ENCODE peak calls at places on chromosomes 6 and 20, in five cellular contexts. One of them, this sample, is unnamed.

GRCh38 chr6:27829453-27830211 is 82.6 kb downstream of the OR2B2 start:
- DNase-seq in effector memory CD4-positive, alpha-beta T cell: no peak
- DNase-seq in right lobe of liver: no peak
- DNase-seq in H1: no peak
- DNase-seq in CD8-positive, alpha-beta T cell: no peak
- DNase-seq in this sample: no peak

GRCh38 chr20:53961527-53961926 is 108.9 kb downstream of the BCAS1 start:
- DNase-seq in effector memory CD4-positive, alpha-beta T cell: no peak
- DNase-seq in CD8-positive, alpha-beta T cell: no peak
- DNase-seq in right lobe of liver: no peak
- DNase-seq in H1: no peak
- DNase-seq in this sample: no peak

GRCh38 chr20:48603116-48603818 is 224.5 kb downstream of the PREX1 start:
- DNase-seq in H1: no peak
- DNase-seq in effector memory CD4-positive, alpha-beta T cell: no peak
- DNase-seq in CD8-positive, alpha-beta T cell: no peak
- DNase-seq in right lobe of liver: peak; percentile 31
- DNase-seq in this sample: no peak

GRCh38 chr6:50992704-50993625 is 174.3 kb downstream of the TFAP2B start:
- DNase-seq in H1: no peak
- DNase-seq in right lobe of liver: no peak
- DNase-seq in CD8-positive, alpha-beta T cell: no peak
- DNase-seq in effector memory CD4-positive, alpha-beta T cell: no peak
- DNase-seq in this sample: no peak

GRCh38 chr6:35543459-35544193 is 30.9 kb upstream of the TULP1 start:
- DNase-seq in H1: no peak
- DNase-seq in right lobe of liver: no peak
- DNase-seq in effector memory CD4-positive, alpha-beta T cell: no peak
- DNase-seq in CD8-positive, alpha-beta T cell: no peak
- DNase-seq in this sample: no peak

GRCh38 chr20:24850206-24850605 is 98.9 kb upstream of the CST7 start:
- DNase-seq in H1: no peak
- DNase-seq in CD8-positive, alpha-beta T cell: no peak
- DNase-seq in right lobe of liver: no peak
- DNase-seq in effector memory CD4-positive, alpha-beta T cell: no peak
- DNase-seq in this sample: no peak

GRCh38 chr20:36644032-36644712 is 1.8 kb downstream of the SLA2 start:
- DNase-seq in CD8-positive, alpha-beta T cell: peak; percentile 79
- DNase-seq in H1: no peak
- DNase-seq in effector memory CD4-positive, alpha-beta T cell: peak; percentile 26
- DNase-seq in right lobe of liver: no peak
- DNase-seq in this sample: no peak

GRCh38 chr20:32707691-32708581 is 34.2 kb upstream of the C20orf203 start:
- DNase-seq in right lobe of liver: no peak
- DNase-seq in H1: no peak
- DNase-seq in effector memory CD4-positive, alpha-beta T cell: no peak
- DNase-seq in CD8-positive, alpha-beta T cell: no peak
- DNase-seq in this sample: no peak

GRCh38 chr20:11178946-11179654 is 505.3 kb upstream of the JAG1 start:
- DNase-seq in effector memory CD4-positive, alpha-beta T cell: no peak
- DNase-seq in H1: no peak
- DNase-seq in right lobe of liver: no peak
- DNase-seq in CD8-positive, alpha-beta T cell: no peak
- DNase-seq in this sample: no peak

GRCh38 chr6:112017760-112018537 is 36.0 kb upstream of the CCN6 start:
- DNase-seq in right lobe of liver: no peak
- DNase-seq in effector memory CD4-positive, alpha-beta T cell: no peak
- DNase-seq in CD8-positive, alpha-beta T cell: no peak
- DNase-seq in H1: no peak
- DNase-seq in this sample: no peak
- H3K4me1 ChIP-seq in right lobe of liver: no peaks in the 10 kb centered on the region
- H3K4me1 ChIP-seq in effector memory CD4-positive, alpha-beta T cell: peaks cover 6% of the 10 kb centered on the region
- H3K4me1 ChIP-seq in CD8-positive, alpha-beta T cell: no peaks in the 10 kb centered on the region
- H3K4me1 ChIP-seq in H1: no peaks in the 10 kb centered on the region
- H3K4me1 ChIP-seq in this sample: peaks cover 13% of the 10 kb centered on the region

GRCh38 chr6:149368065-149368464 is 32.0 kb upstream of the SUMO4 start:
- DNase-seq in right lobe of liver: no peak
- DNase-seq in effector memory CD4-positive, alpha-beta T cell: no peak
- DNase-seq in CD8-positive, alpha-beta T cell: no peak
- DNase-seq in H1: no peak
- DNase-seq in this sample: no peak

GRCh38 chr6:149363154-149363553 is 36.9 kb upstream of the SUMO4 start:
- DNase-seq in CD8-positive, alpha-beta T cell: no peak
- DNase-seq in effector memory CD4-positive, alpha-beta T cell: no peak
- DNase-seq in H1: no peak
- DNase-seq in right lobe of liver: no peak
- DNase-seq in this sample: no peak

GRCh38 chr6:149364558-149364957 is 35.5 kb upstream of the SUMO4 start:
- DNase-seq in H1: no peak
- DNase-seq in right lobe of liver: no peak
- DNase-seq in effector memory CD4-positive, alpha-beta T cell: no peak
- DNase-seq in CD8-positive, alpha-beta T cell: no peak
- DNase-seq in this sample: no peak

GRCh38 chr6:149365197-149365596 is 34.9 kb upstream of the SUMO4 start:
- DNase-seq in effector memory CD4-positive, alpha-beta T cell: no peak
- DNase-seq in right lobe of liver: no peak
- DNase-seq in CD8-positive, alpha-beta T cell: no peak
- DNase-seq in H1: no peak
- DNase-seq in this sample: no peak

DNA sequence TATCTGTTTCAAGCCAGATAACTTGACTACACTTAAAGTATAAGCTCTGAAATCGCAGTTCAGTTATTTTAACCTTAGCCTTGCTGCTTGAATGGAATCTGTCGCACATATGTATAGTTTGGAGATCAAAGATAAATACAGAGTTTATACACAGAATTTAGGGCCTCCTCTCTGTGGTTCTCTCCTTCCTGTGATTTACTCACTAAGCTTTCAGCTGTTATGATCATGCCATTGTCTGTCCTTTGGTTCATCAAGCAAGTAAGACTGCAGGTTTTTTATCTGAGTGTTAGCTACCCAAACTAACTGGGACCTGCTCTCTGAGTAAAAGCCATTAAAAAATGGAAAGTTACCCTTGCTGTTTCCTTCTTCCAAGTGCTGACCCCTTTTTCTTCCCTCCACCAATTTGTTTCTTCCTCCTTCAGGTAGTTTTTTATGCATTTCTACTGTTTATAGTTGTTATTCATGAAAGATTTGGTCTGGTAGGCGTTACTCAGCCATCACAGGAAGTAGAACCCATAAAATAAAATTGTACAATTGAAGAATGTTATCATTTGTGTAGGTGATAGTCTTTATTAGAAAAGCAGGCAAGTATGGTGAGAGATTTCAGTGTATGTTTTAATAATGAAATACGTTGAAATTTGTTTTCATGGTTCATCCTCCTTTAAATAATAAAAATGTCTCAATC is 33.7 kb upstream of the SUMO4 start:
- DNase-seq in right lobe of liver: no peak
- DNase-seq in H1: no peak
- DNase-seq in effector memory CD4-positive, alpha-beta T cell: no peak
- DNase-seq in CD8-positive, alpha-beta T cell: no peak
- DNase-seq in this sample: no peak
- H3K27ac ChIP-seq in right lobe of liver: no peak overlapping the region
- H3K27ac ChIP-seq in H1: no peak overlapping the region
- H3K27ac ChIP-seq in effector memory CD4-positive, alpha-beta T cell: peak overlapping the region; percentile 30
- H3K27ac ChIP-seq in CD8-positive, alpha-beta T cell: peak overlapping the region; percentile 31
- H3K27ac ChIP-seq in this sample: no peak overlapping the region

DNA sequence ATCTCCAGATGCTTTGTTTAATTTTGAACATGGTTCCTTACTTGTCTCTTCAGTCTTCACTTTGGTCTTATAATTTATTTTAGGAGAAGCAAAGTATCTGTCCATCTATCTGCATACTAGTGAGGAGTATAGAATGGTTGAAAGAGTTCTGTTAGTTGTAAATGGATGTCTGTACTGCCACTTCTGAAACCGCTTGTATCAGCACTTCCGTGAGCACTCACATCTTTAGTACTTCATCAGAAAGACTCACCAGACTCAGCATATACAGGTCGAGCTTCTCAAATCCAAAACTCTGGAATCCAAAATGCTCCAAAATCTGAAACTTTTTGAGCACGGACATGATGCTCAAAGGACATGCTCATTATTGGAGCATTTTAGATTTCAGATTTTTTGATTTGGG is 142.0 kb upstream of the GLP1R start:
- DNase-seq in right lobe of liver: no peak
- DNase-seq in H1: no peak
- DNase-seq in CD8-positive, alpha-beta T cell: no peak
- DNase-seq in effector memory CD4-positive, alpha-beta T cell: no peak
- DNase-seq in this sample: no peak
- H3K4me1 ChIP-seq in right lobe of liver: no peaks in the 10 kb centered on the region
- H3K4me1 ChIP-seq in H1: peaks cover 6% of the 10 kb centered on the region
- H3K4me1 ChIP-seq in CD8-positive, alpha-beta T cell: no peaks in the 10 kb centered on the region
- H3K4me1 ChIP-seq in effector memory CD4-positive, alpha-beta T cell: no peaks in the 10 kb centered on the region
- H3K4me1 ChIP-seq in this sample: no peaks in the 10 kb centered on the region

GRCh38 chr20:47332381-47333206 is 23.9 kb downstream of the ZMYND8 start:
- DNase-seq in right lobe of liver: no peak
- DNase-seq in H1: no peak
- DNase-seq in CD8-positive, alpha-beta T cell: no peak
- DNase-seq in effector memory CD4-positive, alpha-beta T cell: no peak
- DNase-seq in this sample: no peak

GRCh38 chr20:47330933-47331708 is 25.4 kb downstream of the ZMYND8 start:
- DNase-seq in right lobe of liver: no peak
- DNase-seq in effector memory CD4-positive, alpha-beta T cell: no peak
- DNase-seq in H1: no peak
- DNase-seq in CD8-positive, alpha-beta T cell: no peak
- DNase-seq in this sample: no peak

GRCh38 chr20:47336013-47336754 is 20.3 kb downstream of the ZMYND8 start:
- DNase-seq in CD8-positive, alpha-beta T cell: no peak
- DNase-seq in H1: no peak
- DNase-seq in right lobe of liver: no peak
- DNase-seq in effector memory CD4-positive, alpha-beta T cell: no peak
- DNase-seq in this sample: peak; percentile 81

GRCh38 chr20:47335251-47336012 is 21.1 kb downstream of the ZMYND8 start:
- DNase-seq in effector memory CD4-positive, alpha-beta T cell: no peak
- DNase-seq in H1: no peak
- DNase-seq in right lobe of liver: no peak
- DNase-seq in CD8-positive, alpha-beta T cell: no peak
- DNase-seq in this sample: no peak

GRCh38 chr20:47334022-47334551 is 22.4 kb downstream of the ZMYND8 start:
- DNase-seq in right lobe of liver: peak; percentile 65
- DNase-seq in H1: no peak
- DNase-seq in effector memory CD4-positive, alpha-beta T cell: no peak
- DNase-seq in CD8-positive, alpha-beta T cell: no peak
- DNase-seq in this sample: peak; percentile 30
- H3K27ac ChIP-seq in right lobe of liver: peak overlapping the region; percentile 83
- H3K27ac ChIP-seq in H1: no peak overlapping the region
- H3K27ac ChIP-seq in effector memory CD4-positive, alpha-beta T cell: no peak overlapping the region
- H3K27ac ChIP-seq in CD8-positive, alpha-beta T cell: no peak overlapping the region
- H3K27ac ChIP-seq in this sample: peak overlapping the region; percentile 68

DNA sequence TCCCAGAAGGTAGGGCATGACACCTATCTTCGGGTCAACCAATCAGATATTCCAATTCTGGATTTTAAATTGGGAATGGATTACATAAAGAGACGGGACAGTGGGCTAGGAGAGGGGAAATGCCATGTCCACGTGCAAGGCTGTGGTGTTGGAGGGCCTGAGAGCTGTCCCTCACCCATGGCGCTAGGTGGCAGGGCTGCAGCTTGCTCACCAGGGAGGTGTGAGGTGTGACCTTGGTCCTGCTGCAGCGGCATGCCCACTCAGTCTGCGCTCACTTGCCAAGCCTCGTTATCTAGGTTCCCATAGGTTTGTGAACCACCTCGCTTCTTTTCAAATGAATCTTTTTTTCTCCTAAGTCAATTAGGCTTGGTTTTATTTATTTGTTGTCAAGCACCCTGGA is 19.4 kb upstream of the CST3 start:
- DNase-seq in right lobe of liver: no peak
- DNase-seq in effector memory CD4-positive, alpha-beta T cell: no peak
- DNase-seq in CD8-positive, alpha-beta T cell: no peak
- DNase-seq in H1: no peak
- DNase-seq in this sample: no peak
- H3K4me1 ChIP-seq in right lobe of liver: no peaks in the 10 kb centered on the region
- H3K4me1 ChIP-seq in effector memory CD4-positive, alpha-beta T cell: no peaks in the 10 kb centered on the region
- H3K4me1 ChIP-seq in CD8-positive, alpha-beta T cell: no peaks in the 10 kb centered on the region
- H3K4me1 ChIP-seq in H1: no peaks in the 10 kb centered on the region
- H3K4me1 ChIP-seq in this sample: peaks cover 26% of the 10 kb centered on the region

DNA sequence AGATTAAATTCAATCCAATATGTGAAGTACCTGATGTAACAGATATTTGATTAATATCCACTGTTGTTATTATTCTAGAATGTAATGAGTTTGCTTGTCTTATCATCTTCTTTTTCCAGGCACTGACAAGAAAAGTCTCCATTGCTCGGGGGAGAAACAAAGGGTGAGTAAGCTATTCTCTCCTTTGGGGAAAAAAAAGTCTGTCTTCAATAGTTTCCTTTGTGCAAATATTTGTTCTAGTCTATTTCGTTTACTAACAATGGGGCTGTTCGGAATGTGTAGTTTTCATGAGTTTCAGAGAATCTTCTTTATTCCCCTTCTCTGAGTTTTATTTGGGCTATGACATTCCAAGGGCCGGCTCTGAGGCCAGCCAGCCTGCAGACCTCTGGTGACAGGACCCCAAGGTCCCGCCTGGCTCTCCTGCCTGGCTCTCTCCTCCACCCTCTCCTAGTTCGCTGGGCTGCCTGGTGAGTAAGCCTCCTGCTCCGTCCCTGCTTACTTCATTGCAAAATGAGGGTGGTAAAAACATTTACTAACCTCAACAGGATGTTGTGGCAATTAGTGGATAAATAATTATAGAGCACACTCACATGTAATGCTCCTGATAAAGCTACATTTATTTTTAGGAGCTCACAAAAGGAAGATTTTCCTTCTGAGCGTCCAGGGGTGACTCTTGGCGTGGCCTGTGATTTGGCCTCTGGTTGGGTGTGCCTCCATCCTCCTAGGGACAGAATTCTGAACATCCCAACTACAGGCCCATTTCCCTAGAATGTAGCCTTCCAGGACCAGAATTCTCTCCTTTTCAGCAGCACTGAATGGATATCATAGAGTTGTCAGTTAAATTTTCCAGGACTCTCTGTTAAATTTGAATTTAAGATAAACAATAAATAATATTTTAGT is 43.1 kb upstream of the SNX9 start:
- DNase-seq in CD8-positive, alpha-beta T cell: no peak
- DNase-seq in right lobe of liver: no peak
- DNase-seq in effector memory CD4-positive, alpha-beta T cell: no peak
- DNase-seq in H1: no peak
- DNase-seq in this sample: no peak
- H3K27ac ChIP-seq in CD8-positive, alpha-beta T cell: no peak overlapping the region
- H3K27ac ChIP-seq in right lobe of liver: no peak overlapping the region
- H3K27ac ChIP-seq in effector memory CD4-positive, alpha-beta T cell: no peak overlapping the region
- H3K27ac ChIP-seq in H1: no peak overlapping the region
- H3K27ac ChIP-seq in this sample: no peak overlapping the region

GRCh38 chr6:21845018-21845417 is 251.5 kb downstream of the SOX4 start:
- DNase-seq in effector memory CD4-positive, alpha-beta T cell: no peak
- DNase-seq in H1: no peak
- DNase-seq in right lobe of liver: no peak
- DNase-seq in CD8-positive, alpha-beta T cell: no peak
- DNase-seq in this sample: no peak
- H3K4me1 ChIP-seq in effector memory CD4-positive, alpha-beta T cell: no peaks in the 10 kb centered on the region
- H3K4me1 ChIP-seq in H1: peaks cover 18% of the 10 kb centered on the region
- H3K4me1 ChIP-seq in right lobe of liver: no peaks in the 10 kb centered on the region
- H3K4me1 ChIP-seq in CD8-positive, alpha-beta T cell: no peaks in the 10 kb centered on the region
- H3K4me1 ChIP-seq in this sample: peaks cover 17% of the 10 kb centered on the region

This sample was measured in psoas muscle.